ENCODE peak calls at places on chromosomes 6 and 20, in four cellular contexts. One of them, this sample, is unnamed.

GRCh38 chr20:61559706-61560315 is 307.8 kb downstream of the CDH4 start:
- DNase-seq in body of pancreas: no peak
- DNase-seq in HCT116: no peak
- DNase-seq in adrenal gland: no peak
- DNase-seq in this sample: no peak

GRCh38 chr6:18469486-18469885 is 82.3 kb downstream of the RNF144B start:
- DNase-seq in body of pancreas: no peak
- DNase-seq in adrenal gland: no peak
- DNase-seq in HCT116: no peak
- DNase-seq in this sample: no peak

GRCh38 chr6:28207244-28208179 is 17.6 kb upstream of the ZSCAN9 start:
- DNase-seq in HCT116: no peak
- DNase-seq in adrenal gland: no peak
- DNase-seq in body of pancreas: no peak
- DNase-seq in this sample: no peak

GRCh38 chr6:44041461-44042260 is 85.6 kb downstream of the MRPL14 start:
- DNase-seq in HCT116: peak
- DNase-seq in body of pancreas: no peak
- DNase-seq in adrenal gland: peak
- DNase-seq in this sample: peak

GRCh38 chr6:41578714-41579610 is 32.8 kb downstream of the FOXP4 start:
- DNase-seq in adrenal gland: no peak
- DNase-seq in body of pancreas: no peak
- DNase-seq in HCT116: no peak
- DNase-seq in this sample: peak

GRCh38 chr20:6265204-6265904 is 142.5 kb upstream of the FERMT1 start:
- DNase-seq in adrenal gland: no peak
- DNase-seq in body of pancreas: no peak
- DNase-seq in HCT116: peak
- DNase-seq in this sample: peak

GRCh38 chr6:89260832-89261231 is 43.7 kb upstream of the GABRR1 start:
- DNase-seq in HCT116: no peak
- DNase-seq in body of pancreas: no peak
- DNase-seq in adrenal gland: no peak
- DNase-seq in this sample: peak

GRCh38 chr20:52410746-52411317 is 219.3 kb upstream of the ZFP64 start:
- DNase-seq in adrenal gland: no peak
- DNase-seq in body of pancreas: no peak
- DNase-seq in HCT116: no peak
- DNase-seq in this sample: no peak

GRCh38 chr6:71457883-71458282 is 169.3 kb downstream of the OGFRL1 start:
- DNase-seq in body of pancreas: peak
- DNase-seq in HCT116: no peak
- DNase-seq in adrenal gland: no peak
- DNase-seq in this sample: no peak

GRCh38 chr20:53621482-53622246 is 28.0 kb upstream of the ZNF217 start:
- DNase-seq in HCT116: peak
- DNase-seq in body of pancreas: peak
- DNase-seq in adrenal gland: peak
- DNase-seq in this sample: peak

GRCh38 chr6:44016131-44016870 is 111.0 kb downstream of the MRPL14 start:
- DNase-seq in body of pancreas: no peak
- DNase-seq in adrenal gland: no peak
- DNase-seq in HCT116: no peak
- DNase-seq in this sample: no peak

GRCh38 chr6:10626154-10626741 is 68.2 kb downstream of the C6orf52 start:
- DNase-seq in body of pancreas: no peak
- DNase-seq in adrenal gland: no peak
- DNase-seq in HCT116: no peak
- DNase-seq in this sample: no peak

GRCh38 chr6:78484181-78485064 is 382.9 kb upstream of the IRAK1BP1 start:
- DNase-seq in adrenal gland: no peak
- DNase-seq in body of pancreas: no peak
- DNase-seq in HCT116: no peak
- DNase-seq in this sample: no peak

GRCh38 chr6:119259027-119259426 is 90.5 kb downstream of the MAN1A1 start:
- DNase-seq in body of pancreas: no peak
- DNase-seq in HCT116: peak
- DNase-seq in adrenal gland: no peak
- DNase-seq in this sample: peak

GRCh38 chr20:61640846-61641245 is 388.8 kb downstream of the CDH4 start:
- DNase-seq in adrenal gland: no peak
- DNase-seq in HCT116: no peak
- DNase-seq in body of pancreas: no peak
- DNase-seq in this sample: no peak

GRCh38 chr20:44762466-44763140 is 16.9 kb downstream of the KCNK15 start:
- DNase-seq in HCT116: no peak
- DNase-seq in body of pancreas: no peak
- DNase-seq in adrenal gland: no peak
- DNase-seq in this sample: no peak

GRCh38 chr6:157273756-157274088 is 49.6 kb downstream of the TMEM242 start:
- DNase-seq in body of pancreas: no peak
- DNase-seq in adrenal gland: no peak
- DNase-seq in HCT116: peak
- DNase-seq in this sample: peak

GRCh38 chr6:122322824-122323223 is 76.6 kb upstream of the HSF2 start:
- DNase-seq in body of pancreas: no peak
- DNase-seq in adrenal gland: no peak
- DNase-seq in HCT116: no peak
- DNase-seq in this sample: no peak

GRCh38 chr20:53493201-53493908 is 100.3 kb downstream of the ZNF217 start:
- DNase-seq in adrenal gland: no peak
- DNase-seq in body of pancreas: no peak
- DNase-seq in HCT116: no peak
- DNase-seq in this sample: no peak

GRCh38 chr6:11393713-11394627 is 143.6 kb upstream of the TMEM170B start:
- DNase-seq in body of pancreas: no peak
- DNase-seq in HCT116: no peak
- DNase-seq in adrenal gland: no peak
- DNase-seq in this sample: no peak

GRCh38 chr6:137240168-137240567 is 21.0 kb upstream of the IFNGR1 start:
- DNase-seq in HCT116: no peak
- DNase-seq in adrenal gland: no peak
- DNase-seq in body of pancreas: peak
- DNase-seq in this sample: no peak

GRCh38 chr6:97240222-97240621 is 42.8 kb downstream of the MMS22L start:
- DNase-seq in adrenal gland: no peak
- DNase-seq in body of pancreas: no peak
- DNase-seq in HCT116: no peak
- DNase-seq in this sample: no peak

GRCh38 chr6:164322533-164322932 is 908.0 kb downstream of the QKI start:
- DNase-seq in body of pancreas: no peak
- DNase-seq in HCT116: no peak
- DNase-seq in adrenal gland: no peak
- DNase-seq in this sample: no peak

GRCh38 chr6:106087548-106088325 is 1.6 kb downstream of the PRDM1 start:
- DNase-seq in body of pancreas: no peak
- DNase-seq in adrenal gland: peak
- DNase-seq in HCT116: no peak
- DNase-seq in this sample: no peak

GRCh38 chr20:44471481-44471882 is 4.2 kb upstream of the TTPAL start:
- DNase-seq in adrenal gland: no peak
- DNase-seq in HCT116: no peak
- DNase-seq in body of pancreas: no peak
- DNase-seq in this sample: peak

GRCh38 chr6:169592558-169592957 is 109.3 kb downstream of the WDR27 start:
- DNase-seq in adrenal gland: no peak
- DNase-seq in HCT116: no peak
- DNase-seq in body of pancreas: no peak
- DNase-seq in this sample: no peak

GRCh38 chr20:37282558-37282957 is 6.9 kb upstream of the MANBAL start:
- DNase-seq in body of pancreas: no peak
- DNase-seq in HCT116: no peak
- DNase-seq in adrenal gland: no peak
- DNase-seq in this sample: no peak

GRCh38 chr20:11248691-11249178 is 574.9 kb upstream of the JAG1 start:
- DNase-seq in HCT116: no peak
- DNase-seq in adrenal gland: no peak
- DNase-seq in body of pancreas: no peak
- DNase-seq in this sample: no peak

GRCh38 chr6:71887006-71887743 is 825 bp downstream of the RIMS1 start:
- DNase-seq in adrenal gland: no peak
- DNase-seq in body of pancreas: no peak
- DNase-seq in HCT116: no peak
- DNase-seq in this sample: no peak

GRCh38 chr6:1110935-1111334 is 201.0 kb upstream of the FOXQ1 start:
- DNase-seq in body of pancreas: no peak
- DNase-seq in adrenal gland: no peak
- DNase-seq in HCT116: no peak
- DNase-seq in this sample: no peak
- TF ChIP-seq POLR2A in body of pancreas: no peak
- TF ChIP-seq POLR2A in adrenal gland: no peak
- TF ChIP-seq POLR2A in HCT116: no peak
- TF ChIP-seq POLR2A in this sample: no peak

DNA sequence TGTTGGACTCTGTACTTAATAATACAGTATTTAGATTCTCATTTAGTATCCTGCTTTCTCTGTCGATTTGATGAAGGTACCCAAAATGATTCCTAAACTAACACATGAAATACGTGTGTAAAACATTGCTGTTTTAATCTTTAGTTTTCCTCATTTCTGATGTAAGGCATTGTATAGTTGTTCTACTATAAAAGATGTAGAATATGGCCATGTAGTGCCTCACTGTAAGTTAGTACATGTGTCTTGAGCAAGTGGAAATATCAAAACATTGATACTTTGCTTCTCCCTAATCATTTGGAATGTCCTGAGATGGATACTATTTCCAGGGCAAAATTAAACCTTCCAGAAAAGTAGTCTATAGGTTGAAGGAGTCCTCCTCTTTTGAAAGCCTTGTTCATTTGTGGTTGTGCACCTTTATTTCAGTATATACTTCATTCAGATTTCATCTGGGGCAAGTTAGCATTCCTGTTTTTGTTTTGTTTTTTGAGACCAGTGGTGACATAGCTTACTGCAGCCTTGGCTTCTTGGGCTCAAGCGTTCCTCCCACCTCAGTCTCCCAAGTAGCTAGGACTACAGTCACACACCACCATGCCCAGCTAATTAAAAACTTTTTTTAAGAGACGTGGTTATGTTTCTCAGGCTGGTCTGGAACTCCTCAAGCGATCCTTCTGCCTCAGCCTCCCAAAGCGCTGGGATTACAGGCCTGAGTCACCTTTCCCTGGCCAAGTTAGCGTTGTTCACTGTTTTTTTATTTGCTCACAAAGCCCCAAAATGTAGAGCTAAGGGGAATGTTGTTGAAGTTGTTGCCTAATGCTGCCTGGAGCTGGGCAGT is 11.6 kb downstream of the SRSF3 start:
- DNase-seq in body of pancreas: no peak
- DNase-seq in HCT116: no peak
- DNase-seq in adrenal gland: no peak
- DNase-seq in this sample: no peak
- TF ChIP-seq POLR2A in body of pancreas: no peak
- TF ChIP-seq POLR2A in HCT116: no peak
- TF ChIP-seq POLR2A in adrenal gland: no peak
- TF ChIP-seq POLR2A in this sample: peak

GRCh38 chr6:152746172-152746553 is 4.4 kb upstream of the VIP start:
- DNase-seq in body of pancreas: no peak
- DNase-seq in adrenal gland: no peak
- DNase-seq in HCT116: peak
- DNase-seq in this sample: no peak
- TF ChIP-seq POLR2A in body of pancreas: no peak
- TF ChIP-seq POLR2A in adrenal gland: no peak
- TF ChIP-seq POLR2A in HCT116: no peak
- TF ChIP-seq POLR2A in this sample: no peak

DNA sequence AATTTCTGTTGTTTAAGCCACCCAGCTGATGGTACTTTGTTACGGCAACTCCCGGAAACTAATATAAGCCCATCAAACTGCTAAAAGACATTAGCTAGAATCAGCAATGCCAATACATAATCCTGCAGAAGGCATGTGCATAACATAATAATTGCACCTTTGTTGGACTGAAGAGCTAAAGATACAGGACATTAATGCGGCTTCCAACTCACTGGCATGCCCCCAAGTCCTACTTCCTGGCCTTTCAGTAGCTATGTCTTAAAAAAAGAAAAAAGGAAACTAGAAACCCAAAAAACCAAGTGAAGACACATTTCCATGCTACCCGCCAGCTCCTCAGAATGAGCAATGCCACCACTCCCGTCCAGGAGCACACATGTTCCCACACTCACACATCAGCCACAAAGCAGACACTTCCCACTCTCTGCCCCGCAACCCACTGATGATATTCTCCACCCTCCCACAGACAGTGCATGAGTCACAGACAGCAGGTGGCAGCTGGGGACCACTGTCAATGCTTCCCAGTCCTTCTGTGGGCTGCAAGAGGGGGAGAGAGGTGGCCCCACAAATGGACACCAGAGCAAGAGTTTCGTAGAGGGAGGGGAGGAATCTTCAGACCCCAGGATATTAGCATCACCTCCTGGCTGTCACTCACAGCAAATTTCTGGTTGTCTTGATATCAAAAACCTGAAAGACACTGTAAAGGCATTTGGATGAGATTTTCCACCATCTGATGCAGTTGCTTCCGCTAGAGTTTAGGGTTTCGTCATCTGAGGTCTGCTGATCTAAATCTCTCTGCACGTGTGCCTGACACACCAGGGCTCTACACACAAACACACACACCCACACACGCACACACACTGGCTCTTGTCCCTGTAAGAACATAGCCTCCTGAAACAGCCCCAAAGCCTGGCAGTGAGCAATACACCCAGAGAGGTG is 32.8 kb downstream of the GFOD1 start:
- DNase-seq in HCT116: no peak
- DNase-seq in body of pancreas: no peak
- DNase-seq in adrenal gland: no peak
- DNase-seq in this sample: no peak
- TF ChIP-seq POLR2A in HCT116: no peak
- TF ChIP-seq POLR2A in body of pancreas: no peak
- TF ChIP-seq POLR2A in adrenal gland: no peak
- TF ChIP-seq POLR2A in this sample: no peak

DNA sequence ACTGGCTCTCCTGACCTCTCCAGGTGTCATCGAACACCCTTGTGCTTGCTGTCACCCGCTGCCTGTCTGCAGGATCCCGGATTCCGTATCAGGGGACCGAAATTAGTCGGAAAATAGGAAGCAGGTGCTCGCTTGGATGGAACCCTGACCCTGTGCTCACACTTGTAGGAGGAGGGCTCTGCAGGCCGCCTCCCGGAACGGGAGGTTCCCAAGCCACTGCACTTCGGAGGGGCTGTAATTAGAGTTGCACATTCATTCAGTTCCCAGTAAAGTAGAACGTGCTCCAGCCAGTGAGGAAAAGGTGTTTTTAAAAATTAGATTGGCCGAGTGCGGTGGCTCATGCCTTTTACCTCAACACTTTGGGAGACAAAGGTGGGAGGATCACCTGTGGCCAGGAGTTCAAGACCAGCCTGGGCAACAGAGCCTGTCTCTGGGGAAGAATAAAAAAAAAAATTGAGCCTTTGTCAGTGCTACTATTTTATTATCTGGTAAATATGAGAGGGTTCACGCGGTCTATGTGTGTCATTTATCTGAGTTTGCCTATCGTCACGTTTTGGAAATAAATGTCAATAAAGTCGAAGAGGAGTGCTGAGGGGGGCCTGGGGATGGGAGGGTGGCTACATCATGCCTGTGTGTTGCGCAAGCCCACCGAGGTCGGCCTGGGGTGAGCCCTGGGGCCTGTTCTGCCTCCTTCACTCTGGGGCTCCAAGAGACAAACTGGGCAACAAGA is 1.5 kb upstream of the GMEB2 start:
- DNase-seq in body of pancreas: peak
- DNase-seq in HCT116: peak
- DNase-seq in adrenal gland: peak
- DNase-seq in this sample: peak
- TF ChIP-seq POLR2A in body of pancreas: no peak
- TF ChIP-seq POLR2A in HCT116: peak
- TF ChIP-seq POLR2A in adrenal gland: peak
- TF ChIP-seq POLR2A in this sample: peak

GRCh38 chr20:51193066-51193772 is 170.3 kb upstream of the KCNG1 start:
- DNase-seq in HCT116: no peak
- DNase-seq in body of pancreas: no peak
- DNase-seq in adrenal gland: no peak
- DNase-seq in this sample: no peak
- TF ChIP-seq POLR2A in HCT116: no peak
- TF ChIP-seq POLR2A in body of pancreas: no peak
- TF ChIP-seq POLR2A in adrenal gland: no peak
- TF ChIP-seq POLR2A in this sample: no peak

This sample was measured in K562.